ENCODE peak calls at places on chromosomes 1 and 21, in six cellular contexts. A is H1, R is K562, B is HCT116, E is GM12878, V is HepG2. P is an unnamed sample.

GRCh38 chr1:178724734-178725602 is at the start of gene RALGPS2:
- DNase-seq in A (peak), R (peak), B (no peak), E (no peak), V (peak), P (peak)

GRCh38 chr1:154466879-154467767 is 34.9 kb upstream of the TDRD10 start:
- DNase-seq in A (no peak), R (no peak), B (no peak), E (peak), V (no peak), P (no peak)

GRCh38 chr1:221397606-221398005 is 344.3 kb downstream of the DUSP10 start:
- DNase-seq in A (no peak), R (no peak), B (no peak), E (no peak), V (no peak), P (no peak)

GRCh38 chr1:162475089-162475488 is 22.5 kb upstream of the UHMK1 start:
- DNase-seq in A (no peak), R (no peak), B (no peak), E (no peak), V (no peak), P (no peak)

GRCh38 chr21:28790335-28790734 is 202.3 kb downstream of the LTN1 start:
- DNase-seq in A (no peak), R (no peak), B (no peak), E (no peak), V (no peak), P (no peak)

GRCh38 chr1:14970115-14970798 is 183.3 kb upstream of the TMEM51 start:
- DNase-seq in A (no peak), R (peak), B (peak), E (no peak), V (peak), P (peak)

GRCh38 chr21:17402885-17403477 is 109.9 kb upstream of the CXADR start:
- DNase-seq in A (no peak), R (no peak), B (no peak), E (no peak), V (no peak), P (no peak)

GRCh38 chr1:55061706-55062321 is 22.5 kb downstream of the PCSK9 start:
- DNase-seq in A (no peak), R (no peak), B (no peak), E (no peak), V (no peak), P (no peak)

GRCh38 chr1:101236546-101237228 is at the start of gene S1PR1:
- DNase-seq in A (peak), R (peak), B (no peak), E (peak), V (no peak), P (no peak)

GRCh38 chr1:25623731-25624130 is 7.1 kb downstream of the MAN1C1 start:
- DNase-seq in A (no peak), R (no peak), B (no peak), E (no peak), V (no peak), P (no peak)

GRCh38 chr21:36291509-36291908 is 28.5 kb upstream of the MORC3 start:
- DNase-seq in A (no peak), R (no peak), B (no peak), E (no peak), V (no peak), P (no peak)

GRCh38 chr1:98962156-98962555 is 42.5 kb downstream of the PLPPR5 start:
- DNase-seq in A (no peak), R (no peak), B (no peak), E (no peak), V (no peak), P (no peak)

GRCh38 chr1:53657256-53657805 is 81.6 kb downstream of the GLIS1 start:
- DNase-seq in A (no peak), R (no peak), B (no peak), E (no peak), V (no peak), P (no peak)

GRCh38 chr1:113784104-113784779 is 25.0 kb upstream of the PHTF1 start:
- DNase-seq in A (no peak), R (no peak), B (no peak), E (peak), V (no peak), P (no peak)

GRCh38 chr1:230752407-230752806 is 5.2 kb downstream of the CAPN9 start:
- DNase-seq in A (no peak), R (no peak), B (no peak), E (no peak), V (no peak), P (no peak)

GRCh38 chr1:25816112-25816718 is 3.5 kb upstream of the MTFR1L start:
- DNase-seq in A (no peak), R (no peak), B (no peak), E (no peak), V (no peak), P (no peak)

GRCh38 chr1:164760585-164760968 is 201.6 kb downstream of the PBX1 start:
- DNase-seq in A (no peak), R (no peak), B (no peak), E (no peak), V (no peak), P (no peak)

GRCh38 chr1:107682467-107682866 is 282.5 kb downstream of the VAV3 start:
- DNase-seq in A (no peak), R (no peak), B (no peak), E (no peak), V (no peak), P (no peak)

GRCh38 chr21:29342394-29342957 is 43.8 kb downstream of the BACH1 start:
- DNase-seq in A (no peak), R (no peak), B (no peak), E (peak), V (no peak), P (no peak)

GRCh38 chr1:104780470-104781078 is 1030.9 kb downstream of the AMY1C start:
- DNase-seq in A (no peak), R (peak), B (no peak), E (no peak), V (peak), P (peak)

GRCh38 chr1:180198186-180198585 is 31.9 kb upstream of the LHX4 start:
- DNase-seq in A (no peak), R (no peak), B (no peak), E (no peak), V (no peak), P (peak)

GRCh38 chr1:205983925-205984725 is 19.1 kb downstream of the RAB7B start:
- DNase-seq in A (no peak), R (peak), B (peak), E (no peak), V (peak), P (peak)

GRCh38 chr1:24909388-24909898 is 20.6 kb downstream of the RUNX3 start:
- DNase-seq in A (peak), R (peak), B (no peak), E (no peak), V (peak), P (peak)

GRCh38 chr1:94434339-94435092 is 16.3 kb downstream of the ABCD3 start:
- DNase-seq in A (no peak), R (no peak), B (no peak), E (no peak), V (no peak), P (no peak)

GRCh38 chr1:148290881-148291280 is 138.8 kb upstream of the NBPF11 start:
- DNase-seq in A (no peak), R (no peak), B (no peak), E (no peak), V (no peak), P (no peak)

GRCh38 chr1:175539986-175540385 is 203.4 kb downstream of the TNR start:
- DNase-seq in A (no peak), R (no peak), B (no peak), E (no peak), V (no peak), P (no peak)

GRCh38 chr1:228150021-228150457 is 309 bp downstream of the GJC2 start:
- DNase-seq in A (no peak), R (peak), B (no peak), E (no peak), V (no peak), P (no peak)

GRCh38 chr1:7334475-7335035 is 436.5 kb upstream of the VAMP3 start:
- DNase-seq in A (no peak), R (no peak), B (no peak), E (no peak), V (no peak), P (no peak)

GRCh38 chr1:9201421-9202239 is 32.9 kb upstream of the H6PD start:
- DNase-seq in A (no peak), R (no peak), B (no peak), E (no peak), V (no peak), P (no peak)

GRCh38 chr1:19923137-19923952 is at the start of gene PLA2G2E:
- DNase-seq in A (no peak), R (no peak), B (no peak), E (no peak), V (no peak), P (no peak)

GRCh38 chr1:206952182-206952581 is 5.9 kb upstream of the PIGR start:
- DNase-seq in A (no peak), R (no peak), B (no peak), E (no peak), V (peak), P (no peak)

GRCh38 chr1:54300395-54300794 is 100.4 kb downstream of the MRPL37 start:
- DNase-seq in A (no peak), R (no peak), B (no peak), E (no peak), V (no peak), P (no peak)

GRCh38 chr1:8025061-8025670 is 943 bp downstream of the ERRFI1 start:
- DNase-seq in A (no peak), R (no peak), B (no peak), E (no peak), V (no peak), P (no peak)

GRCh38 chr1:194447635-194448034 is 1261.2 kb upstream of the B3GALT2 start:
- DNase-seq in A (no peak), R (no peak), B (no peak), E (no peak), V (no peak), P (no peak)

GRCh38 chr1:91948501-91949355 is 473 bp upstream of the BRDT start:
- DNase-seq in A (no peak), R (peak), B (no peak), E (no peak), V (no peak), P (no peak)

GRCh38 chr1:151156515-151156819 is at the start of gene TNFAIP8L2:
- DNase-seq in A (no peak), R (peak), B (no peak), E (peak), V (no peak), P (no peak)

GRCh38 chr21:41326414-41327080 is 9.9 kb downstream of the FAM3B start:
- DNase-seq in A (no peak), R (no peak), B (no peak), E (no peak), V (peak), P (no peak)
- TF ChIP-seq ZNF274 in A (no peak), R (no peak), B (no peak), E (no peak), V (no peak), P (no peak)

GRCh38 chr1:208433086-208433485 is 188.9 kb upstream of the PLXNA2 start:
- DNase-seq in A (no peak), R (no peak), B (no peak), E (no peak), V (no peak), P (no peak)
- TF ChIP-seq ZNF274 in A (no peak), R (no peak), B (no peak), E (no peak), V (no peak), P (no peak)

GRCh38 chr1:172148213-172148612 is 272.3 kb upstream of the C1orf105 start:
- DNase-seq in A (no peak), R (no peak), B (no peak), E (no peak), V (no peak), P (no peak)
- TF ChIP-seq ZNF274 in A (no peak), R (no peak), B (no peak), E (no peak), V (no peak), P (no peak)

GRCh38 chr1:71350805-71351204 is 270.0 kb upstream of the ZRANB2 start:
- DNase-seq in A (no peak), R (no peak), B (no peak), E (no peak), V (no peak), P (no peak)

GRCh38 chr1:71345491-71345890 is 264.7 kb upstream of the ZRANB2 start:
- DNase-seq in A (no peak), R (no peak), B (no peak), E (no peak), V (no peak), P (no peak)

GRCh38 chr1:71350330-71350729 is 269.5 kb upstream of the ZRANB2 start:
- DNase-seq in A (no peak), R (no peak), B (no peak), E (no peak), V (no peak), P (no peak)

DNA sequence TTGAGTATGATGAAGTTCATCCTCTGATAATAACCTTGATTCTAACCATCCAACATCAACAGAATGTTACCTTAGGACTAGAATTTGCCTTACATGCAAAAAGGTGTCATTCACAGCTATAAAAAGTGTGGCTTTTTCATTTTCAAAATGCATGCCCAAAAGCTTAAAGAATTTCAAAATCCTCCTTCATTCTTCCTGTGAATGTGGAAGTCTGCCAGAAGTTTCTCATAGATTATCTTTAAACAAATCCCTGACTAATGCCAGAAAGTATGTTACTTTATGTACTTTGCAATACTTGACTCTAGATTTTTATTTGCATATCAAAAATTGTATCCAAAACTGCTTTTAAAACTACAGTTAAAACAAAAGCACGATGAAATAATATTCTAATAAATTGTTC is 270.6 kb upstream of the ZRANB2 start:
- DNase-seq in A (no peak), R (no peak), B (no peak), E (no peak), V (no peak), P (no peak)
- TF ChIP-seq ZNF274 in A (no peak), R (no peak), B (no peak), E (no peak), V (no peak), P (no peak)

GRCh38 chr1:29760165-29760564 is 523.8 kb downstream of the PTPRU start:
- DNase-seq in A (no peak), R (no peak), B (no peak), E (no peak), V (no peak), P (no peak)
- TF ChIP-seq ZNF274 in A (no peak), R (no peak), B (no peak), E (no peak), V (no peak), P (no peak)

GRCh38 chr1:244651956-244652698 is 799 bp upstream of the DESI2 start:
- DNase-seq in A (no peak), R (no peak), B (peak), E (no peak), V (no peak), P (peak)
- TF ChIP-seq ZNF274 in A (no peak), R (no peak), B (no peak), E (no peak), V (no peak), P (no peak)

GRCh38 chr1:152186556-152187285 is 27.7 kb upstream of the RPTN start:
- DNase-seq in A (no peak), R (no peak), B (no peak), E (no peak), V (no peak), P (no peak)

GRCh38 chr1:152182431-152182830 is 23.4 kb upstream of the RPTN start:
- DNase-seq in A (no peak), R (no peak), B (no peak), E (no peak), V (no peak), P (peak)

GRCh38 chr1:152179566-152179965 is 20.5 kb upstream of the RPTN start:
- DNase-seq in A (no peak), R (no peak), B (no peak), E (no peak), V (no peak), P (no peak)

GRCh38 chr1:152185544-152186391 is 26.7 kb upstream of the RPTN start:
- DNase-seq in A (no peak), R (peak), B (peak), E (no peak), V (peak), P (peak)

GRCh38 chr1:152182942-152183341 is 23.9 kb upstream of the RPTN start:
- DNase-seq in A (no peak), R (no peak), B (no peak), E (no peak), V (no peak), P (no peak)
- TF ChIP-seq ZNF274 in A (no peak), R (no peak), B (no peak), E (no peak), V (no peak), P (no peak)

DNA sequence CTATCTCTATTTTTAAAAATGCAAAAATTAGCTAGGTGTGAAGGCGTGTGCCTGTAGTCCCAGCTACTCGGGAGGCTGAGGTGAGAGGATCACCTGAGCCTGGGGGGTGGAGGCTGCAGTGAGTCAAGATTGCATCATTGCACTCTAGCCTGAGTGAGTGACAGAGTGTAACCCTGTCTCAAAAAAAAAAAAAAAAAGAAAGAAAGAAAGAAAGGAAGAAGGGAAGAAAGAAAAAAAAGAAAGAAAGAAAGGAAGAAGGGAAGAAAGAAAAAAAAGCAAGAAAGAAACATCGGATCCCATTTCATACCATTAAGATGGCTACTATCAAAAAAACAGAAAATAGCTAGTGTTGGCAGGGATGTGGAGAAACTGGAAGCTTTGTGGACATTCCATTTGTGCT is 136.8 kb upstream of the WNT4 start:
- DNase-seq in A (no peak), R (no peak), B (no peak), E (no peak), V (no peak), P (no peak)
- TF ChIP-seq ZNF274 in A (no peak), R (no peak), B (no peak), E (no peak), V (no peak), P (no peak)